ENCODE peak calls at places on chromosomes 1 and 21, in seven cellular contexts. T, E, W, K, X, M and A are unnamed samples. For H3K4me1, the result is how much of the 10 kb centered on the place peaks cover.

GRCh38 chr1:236983818-236984217 is 20.4 kb downstream of the MT1HL1 start:
- DNase-seq in K (no peak), E (no peak), X (no peak), M (no peak), W (no peak), T (no peak), A (no peak)

GRCh38 chr1:58262702-58263101 is 283.8 kb downstream of the OMA1 start:
- DNase-seq in K (no peak), M (no peak), W (no peak), X (no peak), E (no peak), T (no peak), A (no peak)

GRCh38 chr1:15261155-15262002 is 14.4 kb downstream of the FHAD1 start:
- DNase-seq in X (peak), E (no peak), T (peak), M (peak), W (no peak), K (no peak), A (no peak)

GRCh38 chr1:84365225-84366221 is 32.8 kb upstream of the DNASE2B start:
- DNase-seq in K (peak), W (no peak), M (peak), E (peak), T (no peak), X (no peak), A (peak)

GRCh38 chr1:83827731-83828130 is 171.2 kb downstream of the TTLL7 start:
- DNase-seq in K (no peak), T (no peak), W (no peak), M (no peak), E (no peak), X (no peak), A (no peak)

GRCh38 chr1:229223498-229223897 is 47.4 kb upstream of the RAB4A start:
- DNase-seq in W (no peak), E (peak), K (no peak), M (no peak), X (no peak), T (no peak), A (no peak)

GRCh38 chr1:211638723-211639122 is 36.7 kb downstream of the NEK2 start:
- DNase-seq in X (no peak), W (no peak), M (no peak), E (no peak), K (no peak), T (no peak), A (no peak)

GRCh38 chr1:19597463-19598309 is 46.4 kb upstream of the NBL1 start:
- DNase-seq in W (no peak), T (no peak), E (peak), M (peak), X (no peak), K (peak), A (no peak)

GRCh38 chr1:101781437-101781836 is 215.3 kb downstream of the OLFM3 start:
- DNase-seq in K (no peak), W (no peak), X (no peak), T (no peak), E (peak), M (no peak), A (no peak)

GRCh38 chr1:229409616-229410369 is 24.1 kb downstream of the ACTA1 start:
- DNase-seq in E (no peak), X (no peak), K (no peak), W (no peak), M (no peak), T (peak), A (no peak)

GRCh38 chr1:227927971-227928741 is 19.6 kb downstream of the WNT9A start:
- DNase-seq in T (no peak), X (no peak), K (no peak), E (no peak), M (no peak), W (no peak), A (no peak)

GRCh38 chr1:87572891-87573290 is 244.2 kb downstream of the LMO4 start:
- DNase-seq in X (no peak), E (no peak), M (no peak), T (no peak), W (no peak), K (no peak), A (no peak)

GRCh38 chr1:230760360-230760827 is 13.2 kb downstream of the CAPN9 start:
- DNase-seq in E (peak), X (no peak), K (no peak), T (peak), W (no peak), M (no peak), A (no peak)

GRCh38 chr21:37196847-37197246 is 70.3 kb downstream of the VPS26C start:
- DNase-seq in T (no peak), E (no peak), W (no peak), X (no peak), K (no peak), M (no peak), A (no peak)

GRCh38 chr21:18722193-18722592 is 318.6 kb upstream of the TMPRSS15 start:
- DNase-seq in X (no peak), M (no peak), T (no peak), K (no peak), E (no peak), W (no peak), A (no peak)

GRCh38 chr1:110554871-110555801 is 36.2 kb upstream of the KCNA10 start:
- DNase-seq in M (no peak), E (no peak), W (no peak), T (peak), K (peak), X (no peak), A (no peak)

GRCh38 chr1:94925561-94926364 is 1.1 kb downstream of the CNN3 start:
- DNase-seq in M (peak), K (peak), T (peak), X (peak), W (peak), E (peak), A (peak)

GRCh38 chr21:27498025-27498424 is 531.1 kb upstream of the ADAMTS5 start:
- DNase-seq in K (peak), X (no peak), M (no peak), T (no peak), E (no peak), W (no peak), A (no peak)

GRCh38 chr1:24343412-24344089 is 24.4 kb downstream of the GRHL3 start:
- DNase-seq in K (no peak), E (no peak), X (no peak), W (no peak), M (no peak), T (no peak), A (no peak)

GRCh38 chr1:177219458-177220390 is 49.0 kb downstream of the BRINP2 start:
- DNase-seq in K (no peak), W (no peak), M (no peak), T (no peak), E (peak), X (no peak), A (no peak)

GRCh38 chr1:23100074-23100748 is 68.4 kb downstream of the LUZP1 start:
- DNase-seq in W (no peak), K (peak), E (peak), M (no peak), X (peak), T (no peak), A (peak)

GRCh38 chr1:156571959-156572662 is at the start of gene IQGAP3:
- DNase-seq in X (peak), E (peak), W (peak), M (peak), K (peak), T (peak), A (peak)

GRCh38 chr1:85289207-85289847 is 12.9 kb upstream of the BCL10 start:
- DNase-seq in E (peak), W (no peak), X (no peak), M (peak), K (peak), T (no peak), A (peak)

DNA sequence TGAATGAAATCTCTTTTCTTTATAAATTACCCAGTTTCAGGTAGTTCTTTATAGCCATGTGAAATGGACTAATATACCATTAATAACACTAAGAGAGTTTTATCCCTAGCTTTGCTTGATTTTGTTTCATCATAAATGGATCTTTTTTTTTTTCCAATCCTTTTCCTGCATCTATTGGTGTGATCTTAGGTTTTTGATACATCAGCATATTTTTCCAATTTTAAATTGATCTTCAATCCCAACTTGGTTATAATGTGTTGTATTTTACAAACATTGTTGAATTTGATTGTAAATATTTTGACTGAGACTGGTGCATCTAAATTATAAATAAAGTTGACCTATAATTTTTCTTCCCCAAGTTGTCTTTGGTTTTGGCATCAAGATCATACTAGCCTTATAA is 4.3 kb upstream of the RTCA start:
- DNase-seq in T (no peak), X (no peak), M (no peak), E (no peak), W (no peak), K (no peak), A (no peak)
- H3K4me1 ChIP-seq in T (under half), X (under half), M (under half), E (under half), W (under half), K (under half), A (under half)

DNA sequence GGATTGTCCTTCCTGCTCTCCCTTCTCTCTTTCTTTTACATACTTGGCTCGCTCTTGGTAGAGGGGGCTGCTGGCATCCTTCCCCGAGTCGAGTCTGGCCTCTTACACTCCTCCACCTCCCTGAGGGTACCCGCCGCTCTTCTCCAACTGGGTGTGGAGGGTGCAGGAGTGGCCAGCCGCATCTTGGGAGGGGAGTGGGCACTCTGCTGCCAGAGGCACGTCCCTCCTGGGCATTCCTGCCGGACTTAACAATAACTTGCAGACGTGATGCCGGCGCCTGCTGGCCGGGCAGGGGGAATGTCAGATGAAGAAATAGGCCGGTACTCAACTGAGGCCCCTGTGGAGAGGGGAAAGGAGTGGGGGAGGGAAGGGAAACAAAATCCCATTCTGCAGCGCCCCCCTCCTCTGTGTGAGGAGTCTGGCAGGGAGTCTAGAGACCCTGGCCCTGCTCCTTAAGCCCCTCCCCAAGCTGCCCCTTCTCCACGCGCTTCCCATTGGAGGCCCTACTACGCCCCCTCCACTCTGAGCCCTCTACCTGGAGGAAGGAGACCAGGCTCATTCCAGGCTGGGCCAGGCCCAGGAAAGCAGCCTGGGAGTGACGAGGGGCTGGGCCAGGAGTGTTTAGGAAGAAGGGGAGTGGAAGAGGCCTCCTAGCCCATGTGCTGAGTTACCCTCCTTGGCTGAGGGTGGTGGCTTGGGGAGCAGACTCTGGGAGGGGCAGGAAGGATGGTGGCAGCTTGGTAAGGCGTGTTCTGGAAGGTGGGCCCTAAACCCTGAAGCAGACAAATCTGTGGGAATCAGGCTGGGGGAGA is 1.8 kb downstream of the ATP2B4 start:
- DNase-seq in K (peak), M (no peak), W (no peak), E (no peak), T (peak), X (peak), A (peak)
- TF ChIP-seq CTCF in K (peak), M (no peak), W (no peak), E (no peak), T (no peak), X (no peak), A (peak)

GRCh38 chr1:32447469-32448185 is 17.2 kb upstream of the ZBTB8B start:
- DNase-seq in K (peak), T (no peak), W (peak), M (peak), E (peak), X (no peak), A (no peak)
- H3K4me3 ChIP-seq in K (peak), T (peak), W (peak), M (peak), E (no peak), X (peak), A (peak)

DNA sequence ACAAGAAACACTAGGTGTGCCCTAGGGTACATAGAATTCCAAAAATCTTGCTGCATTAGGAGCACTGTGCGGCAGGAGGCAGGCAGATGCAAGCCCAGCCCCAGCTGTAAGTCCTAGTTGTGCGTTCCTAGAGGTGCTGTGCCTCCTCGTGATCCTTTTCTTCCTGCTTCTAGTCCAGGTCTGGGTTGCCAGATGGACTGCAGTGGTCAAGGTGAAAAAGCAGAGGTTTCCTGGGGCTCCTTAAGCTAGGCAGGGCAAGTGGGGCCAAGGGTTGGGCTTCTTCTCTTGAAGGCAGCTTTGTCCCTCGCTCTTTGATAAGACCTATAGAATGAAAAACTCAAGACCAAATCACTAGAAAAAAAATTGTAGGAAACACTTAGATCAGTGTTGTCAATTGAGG is 21.6 kb upstream of the SLC45A3 start:
- DNase-seq in E (no peak), M (no peak), X (no peak), K (no peak), T (no peak), W (no peak), A (no peak)
- H3K4me1 ChIP-seq in E (under half), M (under half), X (under half), K (under half), T (under half), W (under half), A (under half)

DNA sequence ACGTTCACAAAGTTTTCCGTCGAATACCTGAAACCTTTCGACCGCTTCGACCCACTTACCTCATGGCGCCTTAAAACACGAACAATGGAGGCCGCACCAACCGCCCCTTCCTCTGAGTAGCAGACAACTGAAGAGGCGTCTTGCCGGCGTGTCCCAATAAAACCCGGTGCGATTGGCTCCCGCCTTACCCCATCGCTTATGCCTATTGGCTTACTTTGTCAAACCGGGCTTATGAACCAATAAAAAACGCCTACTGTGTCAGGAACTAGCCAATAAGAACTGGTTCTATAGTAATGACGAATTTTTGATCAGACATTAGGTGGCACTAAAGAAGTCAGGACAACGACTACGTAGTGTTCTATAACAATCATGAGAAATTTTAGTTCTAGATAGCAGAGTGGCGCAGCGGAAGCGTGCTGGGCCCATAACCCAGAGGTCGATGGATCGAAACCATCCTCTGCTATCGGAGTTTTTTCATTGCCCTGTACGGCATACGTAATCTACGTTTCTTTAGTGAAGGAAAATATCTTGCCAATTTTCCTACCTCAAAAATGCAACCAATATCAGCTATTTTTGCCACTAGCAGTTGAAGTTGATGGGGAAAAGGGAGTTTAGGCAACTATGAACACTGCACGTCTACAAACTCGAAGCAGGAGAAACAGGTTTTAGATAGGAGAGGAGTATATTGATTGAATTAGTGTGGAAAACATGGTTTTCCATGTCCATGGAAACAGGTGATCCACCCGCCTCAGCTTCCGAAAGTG is at the start of gene ILF2:
- DNase-seq in W (peak), E (peak), M (peak), T (peak), X (peak), K (peak), A (peak)
- TF ChIP-seq CTCF in W (no peak), E (peak), M (no peak), T (peak), X (no peak), K (peak), A (peak)

DNA sequence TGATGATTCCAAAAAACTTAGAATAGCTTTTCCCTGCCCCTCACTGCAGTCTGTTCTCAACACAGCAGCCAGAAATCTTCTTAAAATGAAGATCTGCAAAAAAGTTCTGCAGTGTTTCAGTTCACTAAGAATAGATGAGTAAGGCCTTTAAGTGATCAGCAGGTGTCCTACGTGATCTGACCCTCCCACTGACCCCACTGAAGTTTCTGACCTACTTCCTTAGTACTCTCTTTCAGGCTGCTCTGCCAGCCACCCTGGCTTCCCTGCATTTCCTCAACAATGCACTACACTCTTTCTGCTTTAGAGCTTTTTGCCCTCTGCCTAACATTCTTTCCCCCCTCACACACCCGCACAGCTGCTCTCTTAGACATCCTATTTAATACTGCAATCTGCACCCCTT is 182.5 kb downstream of the AKT3 start:
- DNase-seq in M (no peak), T (no peak), W (no peak), K (no peak), X (no peak), E (no peak), A (no peak)
- H3K4me3 ChIP-seq in M (no peak), T (no peak), W (no peak), K (no peak), X (no peak), E (no peak), A (no peak)

GRCh38 chr1:16967962-16968361 is 12.5 kb downstream of the MFAP2 start:
- DNase-seq in T (no peak), W (no peak), M (no peak), E (no peak), K (no peak), X (no peak), A (no peak)
- H3K4me1 ChIP-seq in T (under half), W (under half), M (under half), E (under half), K (under half), X (under half), A (under half)

DNA sequence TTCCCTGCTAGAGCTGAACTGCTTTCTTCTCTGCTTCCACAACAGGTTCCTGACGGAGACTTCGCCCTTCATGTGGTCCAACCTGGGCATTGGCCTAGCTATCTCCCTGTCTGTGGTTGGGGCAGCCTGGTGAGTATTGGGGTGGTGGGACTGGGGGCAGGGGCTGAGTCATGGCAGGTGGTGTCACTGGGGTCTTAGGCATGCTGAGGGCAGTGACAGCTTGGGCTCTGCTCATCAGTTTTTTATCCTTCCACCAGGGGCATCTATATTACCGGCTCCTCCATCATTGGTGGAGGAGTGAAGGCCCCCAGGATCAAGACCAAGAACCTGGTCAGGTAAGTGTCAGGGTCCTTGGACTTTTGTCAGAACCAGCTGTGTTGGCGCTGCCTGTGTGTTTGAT is 1.3 kb downstream of the ATP6V0B start:
- DNase-seq in X (no peak), M (no peak), W (no peak), E (no peak), T (no peak), K (no peak), A (no peak)
- TF ChIP-seq CTCF in X (no peak), M (peak), W (no peak), E (no peak), T (no peak), K (no peak), A (no peak)

GRCh38 chr1:225816643-225817538 is 7.0 kb downstream of the EPHX1 start:
- DNase-seq in W (no peak), E (no peak), M (no peak), T (peak), K (peak), X (no peak), A (no peak)
- H3K4me3 ChIP-seq in W (no peak), E (no peak), M (peak), T (peak), K (no peak), X (peak), A (no peak)